ENCODE peak calls at places on chromosomes 2 and 18, in ten cellular contexts. U is uterus, T is breast epithelium, N is body of pancreas, G is A549, J is ovary, X is tibial nerve, V is esophagus squamous epithelium, E is IMR-90, L is endothelial cell of umbilical vein. S is an unnamed sample.

GRCh38 chr2:182182436-182182835 is 196.8 kb downstream of the PPP1R1C start:
- DNase-seq in J (no peak), G (no peak), U (no peak), N (no peak), X (no peak), T (no peak), L (peak; percentile 93), V (no peak), E (no peak), S (no peak)

GRCh38 chr18:37529863-37530262 is 35.7 kb downstream of the CELF4 start:
- DNase-seq in V (no peak), G (no peak), X (no peak), N (no peak), U (no peak), J (no peak), E (no peak), T (no peak), L (no peak), S (no peak)

GRCh38 chr2:210663574-210663973 is 107.2 kb downstream of the CPS1 start:
- DNase-seq in J (no peak), X (no peak), N (peak; percentile 14), E (peak; percentile 2), U (no peak), T (no peak), G (peak; percentile 6), V (no peak), L (peak; percentile 3), S (no peak)

GRCh38 chr2:141611981-141612380 is 518.8 kb downstream of the LRP1B start:
- DNase-seq in T (no peak), L (peak; percentile 85), V (no peak), U (no peak), J (no peak), E (peak; percentile 59), X (no peak), G (no peak), N (no peak), S (no peak)

GRCh38 chr2:14601070-14601770 is 31.3 kb upstream of the LRATD1 start:
- DNase-seq in E (no peak), J (no peak), X (no peak), G (no peak), U (no peak), N (no peak), L (no peak), T (no peak), V (no peak), S (no peak)

GRCh38 chr18:68263481-68263880 is 451.4 kb downstream of the TMX3 start:
- DNase-seq in E (peak; percentile 48), L (no peak), G (no peak), J (no peak), X (no peak), T (no peak), N (no peak), U (no peak), V (no peak), S (no peak)

GRCh38 chr2:189178726-189179606 is 595 bp downstream of the COL5A2 start:
- DNase-seq in G (peak; percentile 74), L (peak; percentile 78), U (no peak), J (no peak), T (no peak), V (no peak), E (peak; percentile 78), N (no peak), X (no peak), S (no peak)

GRCh38 chr18:49020621-49021021 is 69.9 kb upstream of the SMAD7 start:
- DNase-seq in E (peak; percentile 17), G (no peak), J (peak; percentile 19), T (peak; percentile 49), X (no peak), U (peak; percentile 6), L (no peak), V (no peak), N (no peak), S (peak; percentile 69)

GRCh38 chr2:121539722-121540469 is 9.2 kb downstream of the RNU4ATAC start:
- DNase-seq in G (no peak), N (no peak), U (no peak), T (no peak), E (peak; percentile 32), X (no peak), V (no peak), L (no peak), J (no peak), S (no peak)

GRCh38 chr2:100352511-100352910 is 30.2 kb upstream of the LONRF2 start:
- DNase-seq in E (no peak), V (no peak), T (no peak), J (no peak), G (no peak), L (no peak), X (no peak), U (no peak), N (no peak), S (no peak)

GRCh38 chr2:42345986-42346385 is 15.0 kb downstream of the COX7A2L start:
- DNase-seq in X (no peak), N (no peak), U (no peak), G (no peak), V (no peak), L (peak; percentile 50), T (no peak), J (no peak), E (no peak), S (no peak)

GRCh38 chr2:108641766-108642165 is 77.5 kb upstream of the RANBP2 start:
- DNase-seq in E (no peak), V (no peak), G (no peak), X (no peak), N (no peak), L (peak; percentile 49), T (no peak), J (no peak), U (no peak), S (no peak)

DNA sequence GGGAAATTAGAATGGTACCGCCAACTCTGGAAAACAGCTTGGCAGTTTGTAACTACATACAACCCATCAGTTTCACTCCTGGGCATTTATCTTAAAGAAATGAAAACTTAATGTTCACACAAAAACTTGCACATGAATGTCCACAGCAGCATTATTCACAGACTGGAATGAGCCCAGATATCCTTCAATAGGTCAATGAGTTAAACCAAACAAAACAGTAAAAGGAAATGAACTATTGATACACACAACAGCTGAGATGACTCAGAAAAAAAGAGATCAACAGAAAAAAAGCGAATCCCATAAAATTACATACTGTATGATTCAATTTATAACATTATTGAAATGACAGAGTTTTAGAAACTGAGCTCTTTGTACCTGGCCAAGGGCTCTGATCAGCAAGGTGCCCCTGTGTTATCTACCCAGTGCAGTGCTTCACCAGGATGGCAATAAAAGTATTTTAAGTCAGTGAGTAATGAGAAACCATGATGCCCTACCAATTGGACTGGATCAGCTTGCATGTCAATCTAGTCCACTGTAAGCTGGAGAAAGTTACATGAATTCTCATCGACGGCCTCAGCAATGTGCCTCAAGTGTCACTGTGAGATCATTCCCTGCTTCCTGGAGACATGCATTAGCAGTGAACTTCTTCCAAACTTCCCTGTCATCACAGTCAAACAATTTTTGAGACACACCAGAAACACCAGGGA is 21.9 kb downstream of the TMEM237 start:
- DNase-seq in J (no peak), E (peak; percentile 37), L (peak; percentile 89), U (no peak), G (no peak), X (no peak), N (no peak), T (no peak), V (no peak), S (no peak)
- TF ChIP-seq CTCF in J (no peak), E (no peak), L (no peak), U (no peak), G (no peak), X (no peak), N (no peak), T (no peak), V (no peak), S (no peak)

DNA sequence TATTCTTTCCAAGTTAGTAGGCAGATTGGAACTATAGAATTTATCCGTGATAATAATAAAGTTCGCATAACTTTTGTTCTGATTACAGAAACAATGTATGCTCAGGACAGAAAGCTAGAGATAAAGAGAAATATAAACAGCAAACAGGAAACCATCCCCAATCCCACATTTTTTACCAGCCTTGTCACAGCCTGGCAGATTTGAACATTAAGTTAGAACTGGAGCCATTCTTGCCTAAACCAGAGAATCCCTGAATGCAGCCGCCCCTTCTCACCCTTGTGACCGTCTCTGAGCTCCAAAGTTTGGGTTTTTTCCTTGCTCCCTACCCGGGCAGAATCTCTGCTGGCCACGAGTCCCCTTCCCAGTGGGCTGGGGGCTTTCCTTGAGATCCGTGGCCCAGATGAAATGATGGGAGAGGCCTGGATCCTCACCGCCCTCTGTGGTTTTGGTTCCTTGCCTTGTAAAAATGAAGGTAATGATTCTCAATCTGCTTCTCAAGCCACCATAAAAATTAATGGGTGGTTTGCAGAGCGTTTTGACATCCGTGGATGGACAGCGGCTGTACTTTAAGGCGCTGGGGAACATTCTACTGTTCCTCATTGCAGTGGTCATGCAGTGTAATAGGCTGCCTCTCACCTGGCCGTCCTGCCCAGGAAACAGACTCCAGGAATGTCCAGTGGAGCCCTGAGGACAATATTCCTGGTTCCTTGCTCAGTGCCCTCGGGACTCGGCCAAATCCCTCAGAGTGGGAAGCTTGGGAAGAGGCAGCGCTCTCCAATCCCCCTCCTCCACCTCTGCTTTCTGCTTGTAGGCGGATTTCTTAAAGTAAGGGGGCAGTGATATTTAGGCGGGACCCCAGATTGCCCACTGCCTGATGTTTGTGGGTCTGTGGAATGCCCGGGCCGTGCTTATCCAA is 1.6 kb downstream of the SH3BP4 start:
- DNase-seq in U (no peak), J (peak; percentile 56), T (peak; percentile 54), L (peak; percentile 47), E (no peak), N (peak; percentile 66), G (no peak), X (no peak), V (no peak), S (peak; percentile 74)
- TF ChIP-seq POLR2A in U (no peak), J (no peak), T (no peak), L (peak; percentile 20), E (peak; percentile 44), N (peak; percentile 69), G (no peak), X (no peak), V (no peak), S (no peak)

DNA sequence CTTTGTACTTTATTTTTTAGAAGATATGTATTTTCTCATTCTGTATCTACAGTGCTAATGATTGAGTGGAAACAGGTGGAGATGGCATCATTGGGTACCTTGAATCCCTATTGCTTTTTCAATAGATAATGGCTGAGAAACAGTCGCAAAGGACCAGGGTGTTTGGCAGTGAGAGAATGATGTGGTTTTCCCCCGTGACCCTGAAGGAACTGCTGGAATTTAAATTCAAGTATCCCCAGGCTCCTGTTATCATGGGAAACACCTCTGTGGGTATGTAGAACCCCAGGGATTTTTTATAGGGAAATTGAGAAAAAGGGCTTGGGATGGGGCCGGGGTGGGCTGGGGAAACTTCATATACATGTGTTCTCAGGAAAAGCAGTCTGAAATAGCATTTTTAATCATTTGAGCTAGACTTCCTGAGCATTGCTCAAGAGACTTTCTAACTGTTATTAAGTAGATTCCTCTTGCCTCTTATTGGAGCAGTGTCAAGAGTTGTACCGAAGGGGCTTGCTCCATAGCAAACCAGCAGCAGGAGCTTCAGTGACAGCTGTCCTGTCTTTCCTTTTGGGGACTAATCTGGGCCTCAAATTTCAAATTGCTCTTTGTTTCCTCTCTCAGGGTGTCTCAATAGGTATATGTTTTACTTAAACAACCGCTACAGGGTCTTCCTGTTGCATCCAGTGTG is 18.9 kb downstream of the AOX1 start:
- DNase-seq in J (no peak), U (no peak), T (no peak), E (peak; percentile 30), V (no peak), L (no peak), X (no peak), N (no peak), G (no peak), S (no peak)
- H3K27ac ChIP-seq in J (no peak overlapping the region), U (no peak overlapping the region), T (no peak overlapping the region), E (peak overlapping the region; percentile 22), V (no peak overlapping the region), L (no peak overlapping the region), X (no peak overlapping the region), N (no peak overlapping the region), G (peak overlapping the region; percentile 85), S (peak overlapping the region; percentile 1)

GRCh38 chr18:33744032-33744697 is 166.1 kb downstream of the ASXL3 start:
- DNase-seq in V (no peak), G (no peak), E (no peak), U (no peak), J (no peak), T (no peak), N (no peak), X (no peak), L (no peak), S (no peak)
- TF ChIP-seq CTCF in V (no peak), G (no peak), E (no peak), U (no peak), J (no peak), T (no peak), N (no peak), X (no peak), L (no peak), S (no peak)